ENCODE peak calls at places on chromosomes 7 and 10, in seven cellular contexts. W is EL; M is lung; B is T-helper 1 cell; J is Calu3; G is cardiac septum; O is stimulated activated CD4-positive, alpha-beta T cell treated with anti-CD3 and anti-CD28 coated beads, Interleukin-2, amount 100 ng/mL, for 48 hours. D is an unnamed sample.

GRCh38 chr7:100423315-100423714 is 5.2 kb downstream of the ZCWPW1 start:
- DNase-seq in W (no peak), M (no peak), B (no peak), J (no peak), G (no peak), O (no peak), D (no peak)

GRCh38 chr7:69436944-69437343 is 161.3 kb upstream of the AUTS2 start:
- DNase-seq in W (no peak), M (peak), B (no peak), J (no peak), G (no peak), O (no peak), D (no peak)

GRCh38 chr7:121286742-121287699 is 41.8 kb upstream of the WNT16 start:
- DNase-seq in W (peak), M (no peak), B (no peak), J (no peak), G (no peak), O (no peak), D (peak)

GRCh38 chr10:109205929-109206585 is 717.3 kb downstream of the XPNPEP1 start:
- DNase-seq in W (peak), M (no peak), B (no peak), J (no peak), G (no peak), O (no peak), D (peak)

GRCh38 chr7:1247527-1248041 is 14.9 kb downstream of the UNCX start:
- DNase-seq in W (no peak), M (no peak), B (no peak), J (no peak), G (no peak), O (no peak), D (no peak)

GRCh38 chr7:137981668-137982067 is 20.2 kb downstream of the CREB3L2 start:
- DNase-seq in W (no peak), M (no peak), B (no peak), J (no peak), G (no peak), O (no peak), D (no peak)

GRCh38 chr7:131945313-131945831 is 388.9 kb upstream of the PODXL start:
- DNase-seq in W (peak), M (no peak), B (no peak), J (peak), G (no peak), O (peak), D (no peak)

GRCh38 chr10:84265378-84265777 is 20.5 kb downstream of the RGR start:
- DNase-seq in W (no peak), M (no peak), B (no peak), J (no peak), G (no peak), O (no peak), D (no peak)

GRCh38 chr7:46279290-46279689 is 358.2 kb upstream of the IGFBP3 start:
- DNase-seq in W (no peak), M (no peak), B (no peak), J (no peak), G (no peak), O (no peak), D (no peak)

GRCh38 chr7:158431941-158432347 is 155.7 kb downstream of the PTPRN2 start:
- DNase-seq in W (no peak), M (peak), B (no peak), J (peak), G (peak), O (no peak), D (peak)

GRCh38 chr7:28078036-28078901 is 102.3 kb downstream of the JAZF1 start:
- DNase-seq in W (peak), M (no peak), B (no peak), J (peak), G (no peak), O (peak), D (peak)

GRCh38 chr7:28748934-28749584 is 209.1 kb downstream of the TRIL start:
- DNase-seq in W (peak), M (no peak), B (no peak), J (peak), G (no peak), O (no peak), D (peak)

GRCh38 chr10:130243015-130243414 is 106.8 kb downstream of the GLRX3 start:
- DNase-seq in W (no peak), M (no peak), B (no peak), J (no peak), G (no peak), O (no peak), D (no peak)

GRCh38 chr7:90570373-90570959 is 25.7 kb upstream of the CDK14 start:
- DNase-seq in W (peak), M (no peak), B (no peak), J (no peak), G (no peak), O (no peak), D (no peak)

GRCh38 chr10:20181408-20181807 is 365.2 kb downstream of the PLXDC2 start:
- DNase-seq in W (no peak), M (no peak), B (no peak), J (no peak), G (no peak), O (no peak), D (no peak)

GRCh38 chr10:59905066-59905734 is 1.2 kb downstream of the CCDC6 start:
- DNase-seq in W (peak), M (peak), B (no peak), J (peak), G (no peak), O (no peak), D (no peak)

GRCh38 chr10:59397971-59398370 is 35.6 kb upstream of the FAM13C start:
- DNase-seq in W (no peak), M (no peak), B (no peak), J (no peak), G (no peak), O (no peak), D (no peak)

GRCh38 chr7:15130666-15131541 is 228.4 kb upstream of the DGKB start:
- DNase-seq in W (peak), M (no peak), B (no peak), J (no peak), G (no peak), O (no peak), D (peak)

GRCh38 chr10:117477961-117478670 is 64.4 kb upstream of the EMX2 start:
- DNase-seq in W (peak), M (no peak), B (no peak), J (no peak), G (no peak), O (no peak), D (peak)

GRCh38 chr7:108525327-108525984 is 479 bp downstream of the PNPLA8 start:
- DNase-seq in W (peak), M (peak), B (no peak), J (peak), G (no peak), O (peak), D (peak)

GRCh38 chr7:46072722-46073121 is 151.7 kb upstream of the IGFBP3 start:
- DNase-seq in W (no peak), M (no peak), B (no peak), J (no peak), G (no peak), O (no peak), D (no peak)

GRCh38 chr10:61606971-61607907 is 55.5 kb upstream of the CABCOCO1 start:
- DNase-seq in W (no peak), M (no peak), B (no peak), J (no peak), G (no peak), O (no peak), D (no peak)

GRCh38 chr7:1505731-1506550 is 1.8 kb upstream of the INTS1 start:
- DNase-seq in W (no peak), M (no peak), B (no peak), J (peak), G (no peak), O (no peak), D (no peak)

GRCh38 chr10:118960166-118961090 is 69.1 kb upstream of the NANOS1 start:
- DNase-seq in W (no peak), M (no peak), B (no peak), J (no peak), G (peak), O (no peak), D (no peak)

GRCh38 chr10:100631192-100631591 is 95.4 kb downstream of the HIF1AN start:
- DNase-seq in W (no peak), M (no peak), B (no peak), J (no peak), G (no peak), O (no peak), D (no peak)

GRCh38 chr7:7595451-7595850 is 28.8 kb downstream of the MIOS start:
- DNase-seq in W (peak), M (no peak), B (no peak), J (no peak), G (no peak), O (no peak), D (peak)

D was measured in HFFc6.